ENCODE peak calls at places on chromosomes 1 and 21, in six cellular contexts. H is HepG2, T is A549, N is tibial nerve, C is GM12878, J is K562. U is an unnamed sample.

GRCh38 chr1:218656301-218657037 is 311.3 kb downstream of the TGFB2 start:
- DNase-seq in H (no peak), T (no peak), N (no peak), C (no peak), J (no peak), U (no peak)

GRCh38 chr21:37916795-37917142 is 512 bp upstream of the KCNJ6 start:
- DNase-seq in H (peak; percentile 3), T (peak; percentile 17), N (no peak), C (no peak), J (peak; percentile 59), U (no peak)

GRCh38 chr1:202207292-202207691 is 13.7 kb downstream of the LGR6 start:
- DNase-seq in H (no peak), T (no peak), N (no peak), C (no peak), J (no peak), U (no peak)

GRCh38 chr1:201229771-201230635 is 39.4 kb downstream of the IGFN1 start:
- DNase-seq in H (no peak), T (no peak), N (no peak), C (no peak), J (no peak), U (no peak)

GRCh38 chr1:56330400-56331026 is 248.8 kb downstream of the PLPP3 start:
- DNase-seq in H (peak; percentile 47), T (no peak), N (no peak), C (peak; percentile 68), J (no peak), U (no peak)

GRCh38 chr1:181081399-181081798 is 7.1 kb upstream of the IER5 start:
- DNase-seq in H (peak; percentile 23), T (no peak), N (no peak), C (no peak), J (no peak), U (no peak)

GRCh38 chr1:215807218-215807617 is 240.1 kb downstream of the KCTD3 start:
- DNase-seq in H (no peak), T (no peak), N (no peak), C (no peak), J (no peak), U (no peak)

GRCh38 chr1:163066168-163066567 is 3.0 kb upstream of the RGS4 start:
- DNase-seq in H (no peak), T (no peak), N (no peak), C (no peak), J (no peak), U (no peak)

DNA sequence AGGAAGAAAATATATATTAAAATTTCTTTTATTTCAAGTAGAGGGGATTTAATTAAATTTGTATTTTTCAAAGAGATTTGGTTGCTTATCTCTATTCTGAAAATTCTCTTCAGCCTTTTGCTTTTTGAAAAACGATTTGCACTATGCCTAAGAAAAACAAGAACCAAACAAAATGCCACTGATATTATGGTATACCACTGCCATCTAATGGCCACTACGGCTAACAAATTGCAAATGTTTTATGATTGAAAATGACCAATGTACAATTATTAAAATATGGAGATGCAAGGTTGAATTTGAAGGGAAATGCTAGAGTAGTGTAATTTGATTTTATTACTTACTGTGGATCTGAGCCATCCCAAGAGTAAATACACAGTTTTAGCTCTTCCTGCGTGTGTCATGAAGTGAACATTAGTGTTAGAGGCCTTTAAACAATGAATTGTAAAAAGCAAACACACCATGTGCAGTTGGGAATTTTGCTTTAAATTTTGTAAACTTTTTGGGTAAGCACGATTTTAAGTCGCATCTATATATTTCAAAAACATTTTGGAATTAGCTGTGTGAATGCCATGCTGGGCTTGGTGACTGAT is 137.4 kb upstream of the USP25 start:
- DNase-seq in H (peak; percentile 44), T (peak; percentile 15), N (peak; percentile 49), C (no peak), J (peak; percentile 54), U (no peak)
- TF ChIP-seq CTCF in H (peak; percentile 73), T (peak; percentile 65), N (peak; percentile 72), C (peak; percentile 35), J (peak; percentile 30), U (peak; percentile 49)

GRCh38 chr21:33327792-33328433 is 3.1 kb downstream of the IFNAR1 start:
- DNase-seq in H (no peak), T (no peak), N (no peak), C (no peak), J (peak; percentile 23), U (no peak)

GRCh38 chr21:33327326-33327725 is 2.6 kb downstream of the IFNAR1 start:
- DNase-seq in H (no peak), T (no peak), N (no peak), C (no peak), J (no peak), U (no peak)

GRCh38 chr21:33324311-33325221 is at the start of gene IFNAR1:
- DNase-seq in H (peak; percentile 92), T (peak; percentile 73), N (peak; percentile 99), C (peak; percentile 91), J (peak; percentile 100), U (peak; percentile 99)

GRCh38 chr21:33330726-33331125 is 6.0 kb downstream of the IFNAR1 start:
- DNase-seq in H (no peak), T (no peak), N (no peak), C (no peak), J (no peak), U (peak; percentile 13)

DNA sequence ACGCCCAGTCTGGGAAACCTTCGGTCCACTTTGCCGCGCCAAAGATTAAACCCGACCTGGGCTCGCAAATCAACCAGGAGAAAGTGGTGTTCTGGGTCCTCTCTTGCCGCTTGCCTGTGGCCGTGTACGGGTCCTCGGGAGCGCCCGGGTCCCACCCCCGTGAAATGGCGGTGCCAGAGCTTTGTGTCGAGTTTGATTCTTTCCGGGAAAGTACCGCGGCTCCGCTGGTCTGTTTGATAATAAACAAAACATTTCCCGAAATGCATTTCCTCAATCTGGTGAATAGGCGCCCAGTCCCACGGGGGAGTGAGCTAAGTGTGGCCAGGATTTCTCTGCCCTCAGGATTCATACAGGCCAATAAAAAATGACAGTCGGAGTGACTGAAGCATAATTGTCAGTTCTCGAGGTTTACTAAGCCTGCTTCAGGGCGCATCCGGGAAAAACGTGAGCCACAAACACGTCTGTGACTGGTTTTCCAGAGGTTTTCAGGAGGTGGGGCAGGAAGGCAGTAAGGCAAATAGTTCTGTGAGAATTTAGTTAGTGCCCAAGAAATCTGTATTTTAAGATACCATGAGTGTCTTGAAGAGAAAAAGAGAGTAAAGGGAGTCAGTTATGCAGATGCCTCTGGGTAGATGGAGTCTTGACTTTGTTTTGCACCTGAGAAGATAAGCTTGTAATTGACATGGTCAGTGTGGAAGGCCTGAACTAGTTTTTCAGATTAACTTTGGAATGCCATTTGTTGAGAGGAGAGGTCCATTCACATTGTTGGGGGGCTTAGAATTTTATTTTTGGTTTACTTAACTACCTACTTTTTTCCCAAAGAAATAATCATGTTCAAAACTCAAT is 675 bp downstream of the IFNAR1 start:
- DNase-seq in H (peak; percentile 35), T (peak; percentile 28), N (peak; percentile 61), C (no peak), J (peak; percentile 74), U (peak; percentile 81)
- TF ChIP-seq EP300 in H (no peak), T (no peak), N (no peak), C (peak; percentile 15), J (no peak), U (no peak)

GRCh38 chr1:26387447-26387846 is 14.9 kb upstream of the ZNF683 start:
- DNase-seq in H (peak; percentile 85), T (no peak), N (no peak), C (no peak), J (peak; percentile 72), U (peak; percentile 14)

GRCh38 chr1:26388791-26389445 is 16.4 kb upstream of the ZNF683 start:
- DNase-seq in H (no peak), T (no peak), N (no peak), C (no peak), J (no peak), U (no peak)

GRCh38 chr1:26389604-26390247 is 17.2 kb upstream of the ZNF683 start:
- DNase-seq in H (no peak), T (no peak), N (no peak), C (no peak), J (no peak), U (no peak)

DNA sequence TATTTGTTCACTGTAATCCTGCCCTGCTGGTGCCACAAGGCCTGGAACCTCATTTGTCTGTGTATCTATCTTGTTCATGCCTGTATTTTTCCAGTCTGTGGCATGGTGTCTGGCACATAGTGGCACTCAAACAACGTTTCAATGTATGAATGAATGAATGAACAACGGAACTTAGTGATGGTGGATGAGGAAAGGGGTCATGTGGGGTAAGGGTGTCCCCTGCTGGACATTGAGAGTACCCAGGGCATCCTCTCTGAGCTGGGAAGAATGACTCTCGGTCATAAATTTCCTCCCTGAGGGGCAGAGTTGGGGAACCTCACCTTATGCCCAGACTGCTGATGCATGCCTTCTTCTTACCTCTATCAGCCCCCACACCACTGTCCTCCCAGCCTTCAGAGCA is 18.9 kb upstream of the ZNF683 start:
- DNase-seq in H (peak; percentile 52), T (peak; percentile 68), N (no peak), C (no peak), J (peak; percentile 84), U (no peak)
- TF ChIP-seq CTCF in H (peak; percentile 81), T (peak; percentile 82), N (no peak), C (peak; percentile 54), J (peak; percentile 98), U (no peak)

GRCh38 chr1:158149577-158150269 is 31.0 kb upstream of the CD1D start:
- DNase-seq in H (peak; percentile 56), T (peak; percentile 92), N (peak; percentile 95), C (peak; percentile 19), J (peak; percentile 93), U (peak; percentile 88)
- TF ChIP-seq EP300 in H (no peak), T (no peak), N (peak; percentile 98), C (no peak), J (no peak), U (peak; percentile 96)

DNA sequence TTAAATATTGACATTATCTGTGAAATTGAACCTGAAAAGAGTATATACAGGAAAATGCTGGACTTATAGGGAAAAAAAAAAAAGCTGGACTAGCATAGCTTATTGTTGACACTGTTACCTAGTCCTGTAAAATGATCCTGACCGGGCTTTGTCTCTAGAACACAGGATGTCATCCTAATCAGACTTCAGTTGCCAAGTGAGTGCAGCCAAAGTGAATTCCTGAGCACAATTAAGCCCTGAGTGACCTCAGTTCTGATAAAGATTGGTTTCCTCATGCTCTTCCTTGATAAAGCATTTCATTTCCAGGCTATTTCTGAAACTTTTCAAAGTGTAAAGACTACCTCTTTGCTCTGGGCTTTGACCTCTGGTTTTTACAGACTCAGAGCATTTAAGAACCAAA is 19.8 kb downstream of the SELP start:
- DNase-seq in H (no peak), T (no peak), N (no peak), C (no peak), J (no peak), U (no peak)
- TF ChIP-seq CTCF in H (no peak), T (no peak), N (no peak), C (no peak), J (no peak), U (no peak)

U was measured in transverse colon.